ENCODE peak calls at places on chromosome 6, in five cellular contexts. K is upper lobe of left lung, L is right cardiac atrium, I is stomach, O is prostate gland. B is an unnamed sample.
A peak's percentile ranks its signal among the peaks of the same experiment; 100 is the strongest.

GRCh38 chr6:160979063-160979708 is 12.4 kb upstream of the MAP3K4 start:
- DNase-seq in K (no peak), L (no peak), I (no peak), O (no peak), B (no peak)

GRCh38 chr6:73691512-73691911 is 4.5 kb upstream of the CD109 start:
- DNase-seq in K (no peak), L (no peak), I (no peak), O (no peak), B (no peak)

GRCh38 chr6:16511048-16511660 is 250.1 kb downstream of the ATXN1 start:
- DNase-seq in K (no peak), L (no peak), I (no peak), O (no peak), B (no peak)

GRCh38 chr6:27136077-27136644 is 111.3 kb upstream of the PRSS16 start:
- DNase-seq in K (no peak), L (no peak), I (no peak), O (no peak), B (no peak)

GRCh38 chr6:87742106-87742505 is 40.1 kb upstream of the AKIRIN2 start:
- DNase-seq in K (no peak), L (no peak), I (no peak), O (no peak), B (peak; percentile 23)

GRCh38 chr6:75296811-75297779 is 12.5 kb upstream of the TMEM30A start:
- DNase-seq in K (no peak), L (no peak), I (no peak), O (no peak), B (no peak)

GRCh38 chr6:147033267-147033666 is 170.9 kb upstream of the STXBP5 start:
- DNase-seq in K (no peak), L (no peak), I (no peak), O (no peak), B (no peak)

GRCh38 chr6:33029297-33030184 is 20.1 kb upstream of the HLA-DOA start:
- DNase-seq in K (no peak), L (peak; percentile 62), I (peak; percentile 45), O (no peak), B (no peak)

GRCh38 chr6:115468272-115469005 is 592.3 kb downstream of the FRK start:
- DNase-seq in K (no peak), L (no peak), I (no peak), O (no peak), B (no peak)

GRCh38 chr6:141548969-141549368 is 583.8 kb upstream of the GJE1 start:
- DNase-seq in K (no peak), L (no peak), I (no peak), O (no peak), B (no peak)

GRCh38 chr6:88629838-88630462 is 333.5 kb downstream of the RNGTT start:
- DNase-seq in K (no peak), L (no peak), I (no peak), O (no peak), B (no peak)

GRCh38 chr6:105459884-105460283 is 57.0 kb upstream of the PREP start:
- DNase-seq in K (no peak), L (no peak), I (no peak), O (no peak), B (no peak)

GRCh38 chr6:54856137-54856536 is 9.6 kb downstream of the FAM83B start:
- DNase-seq in K (no peak), L (no peak), I (peak; percentile 44), O (peak; percentile 21), B (no peak)

GRCh38 chr6:27752038-27752885 is 159.9 kb downstream of the OR2B2 start:
- DNase-seq in K (no peak), L (peak; percentile 71), I (peak; percentile 58), O (peak; percentile 70), B (peak; percentile 19)

GRCh38 chr6:104414723-104415122 is 445.0 kb downstream of the HACE1 start:
- DNase-seq in K (no peak), L (no peak), I (no peak), O (no peak), B (no peak)

GRCh38 chr6:44253307-44254101 is 3.8 kb downstream of the SLC35B2 start:
- DNase-seq in K (no peak), L (no peak), I (peak; percentile 66), O (no peak), B (peak; percentile 52)

GRCh38 chr6:105748737-105749161 is 337.4 kb upstream of the PRDM1 start:
- DNase-seq in K (no peak), L (no peak), I (no peak), O (no peak), B (no peak)

GRCh38 chr6:145836170-145836569 is 21.6 kb upstream of the FBXO30 start:
- DNase-seq in K (no peak), L (no peak), I (no peak), O (no peak), B (no peak)

GRCh38 chr6:116011520-116011919 is 49.2 kb downstream of the FRK start:
- DNase-seq in K (no peak), L (no peak), I (no peak), O (no peak), B (no peak)

GRCh38 chr6:112372213-112372806 is 25.2 kb downstream of the RFPL4B start:
- DNase-seq in K (no peak), L (no peak), I (no peak), O (no peak), B (no peak)

GRCh38 chr6:71043902-71044301 is 87.0 kb upstream of the B3GAT2 start:
- DNase-seq in K (no peak), L (no peak), I (no peak), O (no peak), B (no peak)

GRCh38 chr6:38806271-38806670 is 91.2 kb downstream of the DNAH8 start:
- DNase-seq in K (no peak), L (no peak), I (no peak), O (no peak), B (no peak)

GRCh38 chr6:3444276-3445088 is 12.4 kb downstream of the SLC22A23 start:
- DNase-seq in K (no peak), L (no peak), I (no peak), O (no peak), B (no peak)

GRCh38 chr6:43768983-43769525 is 957 bp upstream of the VEGFA start:
- DNase-seq in K (peak; percentile 65), L (peak; percentile 93), I (no peak), O (no peak), B (no peak)

GRCh38 chr6:1436334-1437306 is 47.2 kb downstream of the FOXF2 start:
- DNase-seq in K (peak; percentile 8), L (no peak), I (peak; percentile 33), O (peak; percentile 54), B (peak; percentile 39)

GRCh38 chr6:33276864-33277662 is at the start of gene B3GALT4:
- DNase-seq in K (peak; percentile 95), L (peak; percentile 93), I (peak; percentile 84), O (peak; percentile 76), B (peak; percentile 49)

GRCh38 chr6:22779062-22779461 is 209.7 kb downstream of the HDGFL1 start:
- DNase-seq in K (no peak), L (no peak), I (no peak), O (no peak), B (no peak)

GRCh38 chr6:22770042-22770441 is 200.7 kb downstream of the HDGFL1 start:
- DNase-seq in K (no peak), L (no peak), I (no peak), O (no peak), B (no peak)

GRCh38 chr6:22774129-22774528 is 204.8 kb downstream of the HDGFL1 start:
- DNase-seq in K (no peak), L (no peak), I (no peak), O (no peak), B (no peak)
- H3K9me3 ChIP-seq in K (no peaks in the 10 kb centered on the region), L (no peaks in the 10 kb centered on the region), I (peaks cover 26% of the 10 kb centered on the region), O (no peaks in the 10 kb centered on the region), B (no peaks in the 10 kb centered on the region)

GRCh38 chr6:168530653-168531071 is 89.7 kb downstream of the SMOC2 start:
- DNase-seq in K (no peak), L (no peak), I (no peak), O (no peak), B (no peak)

GRCh38 chr6:168526841-168527281 is 85.9 kb downstream of the SMOC2 start:
- DNase-seq in K (no peak), L (peak; percentile 85), I (peak; percentile 74), O (peak; percentile 29), B (no peak)

GRCh38 chr6:168528457-168529095 is 87.6 kb downstream of the SMOC2 start:
- DNase-seq in K (no peak), L (no peak), I (no peak), O (no peak), B (no peak)

GRCh38 chr6:168527451-168528210 is 86.6 kb downstream of the SMOC2 start:
- DNase-seq in K (peak; percentile 83), L (no peak), I (no peak), O (no peak), B (no peak)

DNA sequence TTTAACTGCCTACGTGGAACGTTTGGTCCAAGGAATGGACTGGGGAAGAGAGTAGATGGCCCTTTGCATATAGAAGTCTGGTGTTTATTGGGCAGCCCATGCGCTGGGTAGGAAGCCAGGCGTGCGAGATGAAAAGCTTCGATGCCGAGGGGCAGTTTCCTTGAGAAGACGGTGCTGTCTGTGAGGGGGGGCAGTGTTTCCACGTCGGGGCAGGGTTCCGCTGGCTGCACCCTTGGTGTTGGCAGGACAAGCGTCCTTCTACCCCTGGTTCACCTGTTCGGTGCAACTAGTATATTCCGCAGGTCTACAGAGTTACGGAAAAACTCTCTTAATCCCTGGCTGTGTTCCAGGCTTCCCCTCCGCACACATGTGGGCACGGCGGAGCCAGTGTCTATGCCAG is 88.2 kb downstream of the SMOC2 start:
- DNase-seq in K (no peak), L (no peak), I (no peak), O (no peak), B (no peak)
- H3K9me3 ChIP-seq in K (no peaks in the 10 kb centered on the region), L (no peaks in the 10 kb centered on the region), I (no peaks in the 10 kb centered on the region), O (no peaks in the 10 kb centered on the region), B (no peaks in the 10 kb centered on the region)

GRCh38 chr6:30287139-30287538 is 39.6 kb upstream of the TRIM39 start:
- DNase-seq in K (no peak), L (no peak), I (no peak), O (no peak), B (no peak)
- H3K9me3 ChIP-seq in K (peaks cover 27% of the 10 kb centered on the region), L (peaks cover 4% of the 10 kb centered on the region), I (peaks cover 74% of the 10 kb centered on the region), O (no peaks in the 10 kb centered on the region), B (peaks cover 30% of the 10 kb centered on the region)

DNA sequence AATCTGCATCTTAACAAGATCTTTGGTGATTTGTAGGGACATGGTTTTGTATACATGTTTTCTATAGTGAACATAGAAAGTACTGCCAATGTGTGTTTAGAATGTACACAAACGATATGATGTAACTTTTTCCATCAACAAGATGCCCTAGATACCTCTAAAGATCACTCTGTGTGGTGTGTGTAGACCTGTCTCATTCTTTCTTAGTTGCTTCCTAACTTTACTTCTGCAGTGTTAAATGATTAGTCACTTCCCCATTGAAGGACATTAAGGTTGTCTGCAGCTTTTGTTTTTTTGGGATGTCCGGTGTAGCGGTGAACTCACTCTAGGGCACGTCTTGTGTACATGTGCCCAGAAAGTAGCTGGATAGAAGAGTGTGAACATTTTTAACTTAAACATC is 35.9 kb downstream of the CDYL start:
- DNase-seq in K (no peak), L (no peak), I (no peak), O (no peak), B (no peak)
- H3K9me3 ChIP-seq in K (no peaks in the 10 kb centered on the region), L (no peaks in the 10 kb centered on the region), I (no peaks in the 10 kb centered on the region), O (no peaks in the 10 kb centered on the region), B (no peaks in the 10 kb centered on the region)

B was measured in T-helper 17 cell.